ENCODE peak calls at places on chromosomes 16 and 17, in nine cellular contexts. M is nucleus accumbens; A is activated CD4-positive, alpha-beta T cell treated with anti-CD3 and anti-CD28 coated beads for 48 hours; Z is SW480; C is psoas muscle; R is chondrocyte; D is prostate gland; J is NCI-H2081; W is neural crest cell. X is an unnamed sample.

GRCh38 chr17:44417553-44417952 is 28.1 kb upstream of the ITGA2B start:
- DNase-seq in M (peak), A (peak), Z (peak), C (no peak), R (no peak), D (no peak), J (no peak), W (no peak), X (no peak)

GRCh38 chr17:15900871-15901270 is 44.1 kb upstream of the ADORA2B start:
- DNase-seq in M (no peak), A (no peak), Z (peak), C (no peak), R (no peak), D (no peak), J (no peak), W (no peak), X (no peak)

GRCh38 chr17:73909156-73909555 is 264.9 kb upstream of the SDK2 start:
- DNase-seq in M (no peak), A (no peak), Z (no peak), C (no peak), R (no peak), D (no peak), J (no peak), W (no peak), X (no peak)

GRCh38 chr16:24748242-24748641 is 18.8 kb downstream of the TNRC6A start:
- DNase-seq in M (no peak), A (no peak), Z (peak), C (no peak), R (no peak), D (peak), J (no peak), W (no peak), X (no peak)

GRCh38 chr16:2751577-2752034 is 832 bp upstream of the SRRM2 start:
- DNase-seq in M (no peak), A (no peak), Z (peak), C (no peak), R (no peak), D (no peak), J (peak), W (no peak), X (peak)

GRCh38 chr16:23030001-23030400 is 119.3 kb downstream of the USP31 start:
- DNase-seq in M (no peak), A (no peak), Z (no peak), C (no peak), R (no peak), D (no peak), J (no peak), W (no peak), X (no peak)

GRCh38 chr17:82257473-82257872 is 16.0 kb downstream of the CSNK1D start:
- DNase-seq in M (peak), A (peak), Z (no peak), C (peak), R (no peak), D (no peak), J (peak), W (peak), X (no peak)

GRCh38 chr17:6505425-6506142 is 50.8 kb downstream of the PITPNM3 start:
- DNase-seq in M (no peak), A (no peak), Z (no peak), C (no peak), R (no peak), D (no peak), J (no peak), W (no peak), X (no peak)

GRCh38 chr17:21157586-21158370 is 31.0 kb downstream of the DHRS7B start:
- DNase-seq in M (no peak), A (no peak), Z (no peak), C (no peak), R (no peak), D (no peak), J (no peak), W (no peak), X (no peak)

GRCh38 chr16:80719573-80719972 is 84.8 kb downstream of the CDYL2 start:
- DNase-seq in M (no peak), A (peak), Z (no peak), C (no peak), R (no peak), D (no peak), J (no peak), W (no peak), X (no peak)

GRCh38 chr17:28398280-28398981 is 7.6 kb downstream of the SLC46A1 start:
- DNase-seq in M (no peak), A (no peak), Z (no peak), C (no peak), R (peak), D (no peak), J (no peak), W (no peak), X (no peak)

GRCh38 chr16:66553223-66553622 is 847 bp downstream of the CKLF start:
- DNase-seq in M (no peak), A (no peak), Z (no peak), C (no peak), R (no peak), D (no peak), J (no peak), W (no peak), X (no peak)

GRCh38 chr17:7448461-7448860 is 3.6 kb downstream of the CHRNB1 start:
- DNase-seq in M (no peak), A (no peak), Z (no peak), C (no peak), R (no peak), D (no peak), J (no peak), W (no peak), X (no peak)

GRCh38 chr16:87344931-87345631 is 27.9 kb upstream of the C16orf95 start:
- DNase-seq in M (no peak), A (peak), Z (peak), C (no peak), R (no peak), D (no peak), J (no peak), W (no peak), X (no peak)

GRCh38 chr17:61750656-61751055 is 112.7 kb downstream of the BRIP1 start:
- DNase-seq in M (no peak), A (no peak), Z (no peak), C (no peak), R (no peak), D (no peak), J (no peak), W (no peak), X (no peak)